ENCODE peak calls at places on chromosomes 16 and 17, in nine cellular contexts. One of them, this sample, is unnamed.

GRCh38 chr16:50273888-50274770 is 7.8 kb downstream of the ADCY7 start:
- DNase-seq in tibial artery: no peak
- DNase-seq in heart right ventricle: no peak
- DNase-seq in IMR-90: no peak
- DNase-seq in dorsolateral prefrontal cortex: peak
- DNase-seq in brain microvascular endothelial cell: no peak
- DNase-seq in A549: no peak
- DNase-seq in aorta: peak
- DNase-seq in PC-3: no peak
- DNase-seq in this sample: no peak

GRCh38 chr16:48720266-48720665 is 110.3 kb upstream of the N4BP1 start:
- DNase-seq in tibial artery: no peak
- DNase-seq in heart right ventricle: peak
- DNase-seq in IMR-90: peak
- DNase-seq in dorsolateral prefrontal cortex: no peak
- DNase-seq in brain microvascular endothelial cell: peak
- DNase-seq in A549: peak
- DNase-seq in aorta: no peak
- DNase-seq in PC-3: peak
- DNase-seq in this sample: no peak

GRCh38 chr16:80347900-80348299 is 192.9 kb upstream of the DYNLRB2 start:
- DNase-seq in tibial artery: peak
- DNase-seq in heart right ventricle: peak
- DNase-seq in IMR-90: no peak
- DNase-seq in dorsolateral prefrontal cortex: peak
- DNase-seq in brain microvascular endothelial cell: no peak
- DNase-seq in A549: no peak
- DNase-seq in aorta: peak
- DNase-seq in PC-3: no peak
- DNase-seq in this sample: peak

GRCh38 chr16:38941-39892 is 14.2 kb downstream of the POLR3K start:
- DNase-seq in tibial artery: no peak
- DNase-seq in heart right ventricle: no peak
- DNase-seq in IMR-90: no peak
- DNase-seq in dorsolateral prefrontal cortex: no peak
- DNase-seq in brain microvascular endothelial cell: no peak
- DNase-seq in A549: no peak
- DNase-seq in aorta: peak
- DNase-seq in PC-3: peak
- DNase-seq in this sample: peak

GRCh38 chr16:72910875-72911274 is 137.1 kb downstream of the ZFHX3 start:
- DNase-seq in tibial artery: no peak
- DNase-seq in heart right ventricle: no peak
- DNase-seq in IMR-90: no peak
- DNase-seq in dorsolateral prefrontal cortex: no peak
- DNase-seq in brain microvascular endothelial cell: no peak
- DNase-seq in A549: no peak
- DNase-seq in aorta: no peak
- DNase-seq in PC-3: no peak
- DNase-seq in this sample: no peak

GRCh38 chr17:57294629-57295501 is 38.5 kb downstream of the MSI2 start:
- DNase-seq in tibial artery: no peak
- DNase-seq in heart right ventricle: peak
- DNase-seq in IMR-90: peak
- DNase-seq in dorsolateral prefrontal cortex: no peak
- DNase-seq in brain microvascular endothelial cell: peak
- DNase-seq in A549: peak
- DNase-seq in aorta: no peak
- DNase-seq in PC-3: peak
- DNase-seq in this sample: no peak

GRCh38 chr17:13635951-13636350 is 34.2 kb upstream of the HS3ST3A1 start:
- DNase-seq in tibial artery: no peak
- DNase-seq in heart right ventricle: no peak
- DNase-seq in IMR-90: no peak
- DNase-seq in dorsolateral prefrontal cortex: no peak
- DNase-seq in brain microvascular endothelial cell: no peak
- DNase-seq in A549: no peak
- DNase-seq in aorta: no peak
- DNase-seq in PC-3: peak
- DNase-seq in this sample: no peak

GRCh38 chr16:67774457-67774853 is 31.9 kb downstream of the RANBP10 start:
- DNase-seq in tibial artery: no peak
- DNase-seq in heart right ventricle: no peak
- DNase-seq in IMR-90: no peak
- DNase-seq in dorsolateral prefrontal cortex: no peak
- DNase-seq in brain microvascular endothelial cell: no peak
- DNase-seq in A549: no peak
- DNase-seq in aorta: no peak
- DNase-seq in PC-3: no peak
- DNase-seq in this sample: no peak

GRCh38 chr17:57532556-57532955 is 212.5 kb downstream of the CCDC182 start:
- DNase-seq in tibial artery: no peak
- DNase-seq in heart right ventricle: no peak
- DNase-seq in IMR-90: no peak
- DNase-seq in dorsolateral prefrontal cortex: no peak
- DNase-seq in brain microvascular endothelial cell: no peak
- DNase-seq in A549: no peak
- DNase-seq in aorta: no peak
- DNase-seq in PC-3: no peak
- DNase-seq in this sample: no peak

GRCh38 chr17:16516594-16517018 is 24.6 kb upstream of the LRRC75A start:
- DNase-seq in tibial artery: no peak
- DNase-seq in heart right ventricle: peak
- DNase-seq in IMR-90: peak
- DNase-seq in dorsolateral prefrontal cortex: peak
- DNase-seq in brain microvascular endothelial cell: peak
- DNase-seq in A549: peak
- DNase-seq in aorta: peak
- DNase-seq in PC-3: peak
- DNase-seq in this sample: no peak

GRCh38 chr17:60577147-60577925 is 22.7 kb upstream of the PPM1D start:
- DNase-seq in tibial artery: peak
- DNase-seq in heart right ventricle: peak
- DNase-seq in IMR-90: peak
- DNase-seq in dorsolateral prefrontal cortex: no peak
- DNase-seq in brain microvascular endothelial cell: peak
- DNase-seq in A549: no peak
- DNase-seq in aorta: peak
- DNase-seq in PC-3: peak
- DNase-seq in this sample: no peak

GRCh38 chr17:48044851-48045250 is 3.3 kb upstream of the NFE2L1 start:
- DNase-seq in tibial artery: no peak
- DNase-seq in heart right ventricle: no peak
- DNase-seq in IMR-90: no peak
- DNase-seq in dorsolateral prefrontal cortex: no peak
- DNase-seq in brain microvascular endothelial cell: no peak
- DNase-seq in A549: no peak
- DNase-seq in aorta: no peak
- DNase-seq in PC-3: no peak
- DNase-seq in this sample: no peak

DNA sequence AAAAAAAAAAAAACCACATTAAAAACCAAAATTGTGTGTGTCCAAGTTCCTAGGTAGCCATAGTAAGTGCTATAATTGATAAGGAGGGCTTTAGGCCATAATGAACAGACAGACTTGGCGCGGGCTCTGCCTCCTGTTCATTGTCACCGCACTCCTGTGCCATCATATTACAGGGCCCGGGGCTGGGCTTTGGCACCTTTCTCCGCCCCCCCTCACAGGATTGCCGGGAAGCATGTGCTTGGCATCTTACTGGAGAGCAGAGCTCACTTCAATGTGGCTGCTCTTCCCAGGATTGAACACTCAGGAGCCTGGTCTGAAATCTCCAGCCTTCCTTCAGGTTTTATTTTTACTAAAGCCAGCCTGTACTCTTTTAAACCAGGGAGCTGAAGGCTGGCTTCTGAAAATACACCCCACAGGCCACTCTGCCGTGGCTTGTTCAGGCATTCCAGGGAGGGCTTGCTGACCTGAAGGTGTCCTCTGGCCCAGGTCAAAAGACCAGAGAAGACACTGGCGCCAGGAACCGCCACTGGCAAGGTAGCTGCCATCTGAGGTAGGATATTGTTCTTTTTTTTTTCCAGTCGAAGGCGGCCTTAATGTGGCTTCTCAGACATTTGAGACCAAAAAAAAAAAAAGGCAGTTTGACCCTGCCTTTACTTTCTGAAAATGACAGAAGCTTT is 39.3 kb downstream of the DHRS7B start:
- DNase-seq in tibial artery: no peak
- DNase-seq in heart right ventricle: peak
- DNase-seq in IMR-90: no peak
- DNase-seq in dorsolateral prefrontal cortex: no peak
- DNase-seq in brain microvascular endothelial cell: no peak
- DNase-seq in A549: no peak
- DNase-seq in aorta: no peak
- DNase-seq in PC-3: no peak
- DNase-seq in this sample: no peak
- H3K27ac ChIP-seq in tibial artery: peak
- H3K27ac ChIP-seq in heart right ventricle: peak
- H3K27ac ChIP-seq in IMR-90: peak
- H3K27ac ChIP-seq in dorsolateral prefrontal cortex: no peak
- H3K27ac ChIP-seq in brain microvascular endothelial cell: no peak
- H3K27ac ChIP-seq in A549: no peak
- H3K27ac ChIP-seq in aorta: peak
- H3K27ac ChIP-seq in PC-3: no peak
- H3K27ac ChIP-seq in this sample: peak

DNA sequence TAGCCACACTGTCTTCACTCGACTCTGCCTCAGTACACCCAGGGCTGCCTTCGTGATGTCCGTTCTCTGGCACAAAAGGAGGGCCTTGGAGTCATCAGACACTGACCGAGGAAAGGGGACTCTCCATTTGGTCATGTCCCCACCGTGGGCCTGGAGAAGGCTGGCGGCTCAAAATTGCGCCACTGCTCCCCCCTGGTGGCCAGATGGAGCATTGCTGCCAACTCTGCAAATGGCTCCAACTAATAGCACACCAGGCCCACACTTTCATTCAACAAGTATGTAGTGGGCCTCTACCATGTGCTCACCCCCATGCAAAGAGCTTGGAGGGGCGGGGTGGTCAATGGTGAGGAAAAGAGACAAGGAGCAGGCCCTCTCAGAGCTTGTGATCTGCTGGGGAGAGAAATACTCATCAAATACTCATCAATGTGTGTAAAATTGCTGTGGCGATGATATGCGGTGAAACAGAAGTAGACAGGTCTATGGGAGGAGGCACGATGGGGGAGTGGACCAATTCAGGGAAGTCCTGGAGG is 5.2 kb upstream of the GRIN2C start:
- DNase-seq in tibial artery: peak
- DNase-seq in heart right ventricle: peak
- DNase-seq in IMR-90: peak
- DNase-seq in dorsolateral prefrontal cortex: peak
- DNase-seq in brain microvascular endothelial cell: peak
- DNase-seq in A549: peak
- DNase-seq in aorta: peak
- DNase-seq in PC-3: peak
- DNase-seq in this sample: peak
- H3K4me3 ChIP-seq in tibial artery: no peak
- H3K4me3 ChIP-seq in heart right ventricle: no peak
- H3K4me3 ChIP-seq in IMR-90: no peak
- H3K4me3 ChIP-seq in dorsolateral prefrontal cortex: no peak
- H3K4me3 ChIP-seq in brain microvascular endothelial cell: no peak
- H3K4me3 ChIP-seq in A549: no peak
- H3K4me3 ChIP-seq in aorta: no peak
- H3K4me3 ChIP-seq in PC-3: no peak
- H3K4me3 ChIP-seq in this sample: no peak

GRCh38 chr16:29744541-29745101 is 1.2 kb downstream of the C16orf54 start:
- DNase-seq in tibial artery: no peak
- DNase-seq in heart right ventricle: no peak
- DNase-seq in IMR-90: no peak
- DNase-seq in dorsolateral prefrontal cortex: no peak
- DNase-seq in brain microvascular endothelial cell: no peak
- DNase-seq in A549: no peak
- DNase-seq in aorta: peak
- DNase-seq in PC-3: no peak
- DNase-seq in this sample: no peak
- H3K27ac ChIP-seq in tibial artery: no peak
- H3K27ac ChIP-seq in heart right ventricle: no peak
- H3K27ac ChIP-seq in IMR-90: no peak
- H3K27ac ChIP-seq in dorsolateral prefrontal cortex: no peak
- H3K27ac ChIP-seq in brain microvascular endothelial cell: no peak
- H3K27ac ChIP-seq in A549: no peak
- H3K27ac ChIP-seq in aorta: no peak
- H3K27ac ChIP-seq in PC-3: no peak
- H3K27ac ChIP-seq in this sample: no peak

DNA sequence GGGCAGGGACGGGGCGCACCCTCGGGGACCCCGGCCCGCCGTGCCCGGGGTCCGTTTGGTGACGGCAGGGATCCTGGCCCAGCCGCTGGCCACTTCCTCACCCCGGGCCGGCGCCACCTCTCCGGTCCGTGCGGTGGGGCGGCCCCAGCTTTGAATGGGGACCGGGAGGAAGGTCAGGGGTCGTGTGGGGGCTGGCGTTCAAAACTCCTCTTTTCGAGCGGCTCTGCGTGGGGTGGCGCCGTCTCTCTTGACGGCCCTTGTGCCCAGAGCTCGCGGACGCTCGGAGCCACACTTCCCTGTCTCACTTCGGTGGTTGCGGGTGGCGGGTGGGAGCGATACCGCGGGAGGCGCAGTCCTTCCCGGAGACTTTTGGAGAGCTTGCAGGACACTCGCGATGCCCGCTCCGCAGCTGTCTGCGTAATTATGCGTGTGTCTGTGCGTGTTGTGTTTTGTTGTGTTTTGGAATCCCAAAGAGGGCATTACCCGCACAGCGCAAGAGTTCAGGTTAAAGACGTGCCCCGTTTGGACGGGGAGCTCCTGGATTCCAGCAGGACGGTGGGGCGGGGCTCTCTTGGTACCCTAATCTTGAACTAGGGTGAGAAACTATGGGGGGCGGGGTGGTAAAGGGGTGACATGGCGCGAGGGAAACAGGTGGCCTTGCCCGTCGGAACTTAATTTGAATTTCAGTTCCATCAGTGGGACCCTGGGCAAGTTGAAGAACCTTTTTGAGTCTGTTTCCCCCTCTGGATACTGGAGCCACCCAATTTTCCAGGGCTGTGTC is 639 bp downstream of the PLCG2 start:
- DNase-seq in tibial artery: no peak
- DNase-seq in heart right ventricle: peak
- DNase-seq in IMR-90: no peak
- DNase-seq in dorsolateral prefrontal cortex: no peak
- DNase-seq in brain microvascular endothelial cell: no peak
- DNase-seq in A549: peak
- DNase-seq in aorta: peak
- DNase-seq in PC-3: no peak
- DNase-seq in this sample: peak
- H3K4me3 ChIP-seq in tibial artery: peak
- H3K4me3 ChIP-seq in heart right ventricle: peak
- H3K4me3 ChIP-seq in IMR-90: peak
- H3K4me3 ChIP-seq in dorsolateral prefrontal cortex: peak
- H3K4me3 ChIP-seq in brain microvascular endothelial cell: peak
- H3K4me3 ChIP-seq in A549: peak
- H3K4me3 ChIP-seq in aorta: no peak
- H3K4me3 ChIP-seq in PC-3: peak
- H3K4me3 ChIP-seq in this sample: peak

DNA sequence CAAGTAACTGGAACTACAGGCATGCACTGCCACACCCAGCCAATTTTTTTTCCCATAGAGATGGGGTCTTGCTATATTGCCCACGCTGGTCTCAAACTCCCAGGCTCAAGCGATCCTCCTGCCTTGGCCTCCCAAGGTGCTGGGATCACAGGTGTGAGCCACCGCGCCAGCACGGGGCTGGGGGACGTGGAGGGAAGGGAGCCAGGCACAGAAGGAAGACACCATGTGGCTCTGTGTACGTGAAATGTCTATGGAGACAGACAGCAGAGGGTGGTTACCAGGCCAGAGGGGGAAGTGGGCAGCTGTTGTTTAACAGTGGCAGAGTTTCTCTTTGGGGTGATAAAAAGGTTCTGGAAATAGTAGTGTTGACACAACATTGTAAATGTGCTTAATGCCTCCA is 4.6 kb upstream of the PIEZO1 start:
- DNase-seq in tibial artery: no peak
- DNase-seq in heart right ventricle: no peak
- DNase-seq in IMR-90: no peak
- DNase-seq in dorsolateral prefrontal cortex: no peak
- DNase-seq in brain microvascular endothelial cell: no peak
- DNase-seq in A549: no peak
- DNase-seq in aorta: no peak
- DNase-seq in PC-3: no peak
- DNase-seq in this sample: no peak
- H3K27ac ChIP-seq in tibial artery: no peak
- H3K27ac ChIP-seq in heart right ventricle: no peak
- H3K27ac ChIP-seq in IMR-90: no peak
- H3K27ac ChIP-seq in dorsolateral prefrontal cortex: no peak
- H3K27ac ChIP-seq in brain microvascular endothelial cell: no peak
- H3K27ac ChIP-seq in A549: no peak
- H3K27ac ChIP-seq in aorta: no peak
- H3K27ac ChIP-seq in PC-3: no peak
- H3K27ac ChIP-seq in this sample: no peak